ENCODE peak calls at places on chromosomes 2 and 18, in six cellular contexts. R is GM23338, U is GM12878, C is WTC11, N is HepG2, D is K562. I is an unnamed sample.

GRCh38 chr18:58605027-58606020 is 23.6 kb downstream of the ALPK2 start:
- DNase-seq in R (no peak), U (peak; percentile 45), C (no peak), N (peak; percentile 99), D (no peak), I (no peak)

GRCh38 chr18:38963943-38964660 is 1398.5 kb upstream of the CELF4 start:
- DNase-seq in R (no peak), U (no peak), C (no peak), N (no peak), D (no peak), I (no peak)

GRCh38 chr18:58222439-58223125 is 178.6 kb downstream of the NEDD4L start:
- DNase-seq in R (no peak), U (no peak), C (no peak), N (no peak), D (no peak), I (no peak)

GRCh38 chr2:9417725-9418124 is 5.6 kb downstream of the ITGB1BP1 start:
- DNase-seq in R (no peak), U (no peak), C (no peak), N (no peak), D (no peak), I (no peak)

GRCh38 chr2:41989503-41990180 is 58.2 kb upstream of the PKDCC start:
- DNase-seq in R (no peak), U (no peak), C (no peak), N (no peak), D (no peak), I (no peak)

GRCh38 chr2:227280895-227281294 is 44.2 kb upstream of the MFF start:
- DNase-seq in R (no peak), U (no peak), C (no peak), N (no peak), D (no peak), I (no peak)

GRCh38 chr2:85851253-85851955 is 37.4 kb downstream of the ST3GAL5 start:
- DNase-seq in R (no peak), U (no peak), C (no peak), N (no peak), D (no peak), I (no peak)

GRCh38 chr18:68417826-68418225 is 297.1 kb downstream of the TMX3 start:
- DNase-seq in R (no peak), U (no peak), C (no peak), N (no peak), D (no peak), I (no peak)

GRCh38 chr2:23904215-23904614 is 22.7 kb downstream of the ATAD2B start:
- DNase-seq in R (no peak), U (no peak), C (no peak), N (no peak), D (no peak), I (no peak)

GRCh38 chr2:23280401-23280800 is 104.6 kb upstream of the KLHL29 start:
- DNase-seq in R (no peak), U (no peak), C (no peak), N (no peak), D (no peak), I (no peak)

GRCh38 chr2:204027105-204027504 is 90.5 kb downstream of the ICOS start:
- DNase-seq in R (no peak), U (no peak), C (no peak), N (no peak), D (no peak), I (no peak)

GRCh38 chr2:32758232-32758631 is 130.4 kb downstream of the TTC27 start:
- DNase-seq in R (no peak), U (no peak), C (no peak), N (no peak), D (no peak), I (no peak)

GRCh38 chr2:176507736-176508135 is 238.5 kb downstream of the MTX2 start:
- DNase-seq in R (no peak), U (no peak), C (no peak), N (no peak), D (no peak), I (no peak)

GRCh38 chr18:76660571-76661192 is 161.7 kb upstream of the ZNF236 start:
- DNase-seq in R (no peak), U (no peak), C (no peak), N (no peak), D (no peak), I (no peak)

DNA sequence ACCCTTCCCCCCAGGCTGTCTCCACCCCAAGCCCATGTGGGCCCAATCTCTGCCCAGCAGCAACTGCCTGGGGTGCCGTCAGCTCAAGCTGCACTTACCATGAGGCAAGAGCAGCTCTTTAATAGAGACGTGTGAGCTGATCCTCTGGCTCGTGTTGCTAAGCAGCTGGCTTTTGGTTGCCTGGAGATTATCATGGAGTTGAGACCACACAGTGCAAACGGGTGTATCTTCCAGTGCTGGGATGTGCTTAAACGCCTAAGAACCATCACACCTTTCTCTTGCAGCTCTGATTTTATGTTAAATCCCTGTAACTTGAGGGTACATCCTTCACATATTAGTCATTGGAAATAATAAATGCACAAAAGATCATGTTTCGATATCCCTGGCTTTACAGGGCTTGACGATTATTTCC is 271.1 kb downstream of the PRKCE start:
- DNase-seq in R (no peak), U (no peak), C (no peak), N (no peak), D (no peak), I (no peak)
- TF ChIP-seq CREB1 in R (no peak), U (no peak), C (no peak), N (no peak), D (no peak), I (no peak)

GRCh38 chr2:216548901-216549321 is 50.3 kb downstream of the RPL37A start:
- DNase-seq in R (no peak), U (no peak), C (no peak), N (no peak), D (no peak), I (no peak)

GRCh38 chr2:216553093-216553478 is 54.4 kb downstream of the RPL37A start:
- DNase-seq in R (peak; percentile 33), U (no peak), C (no peak), N (peak; percentile 96), D (no peak), I (no peak)

GRCh38 chr2:216549926-216550690 is 51.5 kb downstream of the RPL37A start:
- DNase-seq in R (peak; percentile 60), U (no peak), C (peak; percentile 53), N (no peak), D (no peak), I (no peak)

GRCh38 chr2:216551669-216552068 is 53.0 kb downstream of the RPL37A start:
- DNase-seq in R (no peak), U (no peak), C (no peak), N (no peak), D (no peak), I (no peak)

GRCh38 chr2:216551234-216551633 is 52.6 kb downstream of the RPL37A start:
- DNase-seq in R (no peak), U (no peak), C (no peak), N (peak; percentile 41), D (no peak), I (no peak)
- TF ChIP-seq CREB1 in R (no peak), U (no peak), C (no peak), N (no peak), D (no peak), I (no peak)

GRCh38 chr2:170264865-170265264 is 86.9 kb downstream of the MYO3B start:
- DNase-seq in R (no peak), U (no peak), C (no peak), N (no peak), D (no peak), I (no peak)

GRCh38 chr2:170262343-170262742 is 84.4 kb downstream of the MYO3B start:
- DNase-seq in R (no peak), U (no peak), C (no peak), N (no peak), D (no peak), I (no peak)

GRCh38 chr2:170261566-170261965 is 83.6 kb downstream of the MYO3B start:
- DNase-seq in R (no peak), U (no peak), C (no peak), N (no peak), D (no peak), I (no peak)

GRCh38 chr2:170264522-170264860 is 86.5 kb downstream of the MYO3B start:
- DNase-seq in R (no peak), U (no peak), C (no peak), N (no peak), D (no peak), I (no peak)

DNA sequence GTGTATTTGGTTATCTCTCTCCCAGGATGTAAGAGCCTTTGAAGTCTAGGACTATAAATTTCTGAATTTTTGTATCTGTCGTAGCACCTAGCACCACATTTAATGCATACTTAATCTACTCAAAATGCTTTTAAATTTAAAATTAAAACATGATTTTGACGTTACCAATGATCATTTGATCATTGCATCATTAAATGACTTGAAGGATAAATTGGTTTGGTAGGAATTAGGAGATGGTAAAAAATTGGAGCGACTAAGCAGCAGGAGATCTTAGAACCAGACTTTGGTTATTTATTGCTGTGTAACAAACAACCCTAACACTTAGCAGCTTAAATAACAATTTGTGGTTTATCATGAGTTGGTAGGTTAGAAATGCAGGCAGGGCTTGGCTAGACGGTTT is 84.9 kb downstream of the MYO3B start:
- DNase-seq in R (no peak), U (no peak), C (no peak), N (no peak), D (no peak), I (no peak)
- TF ChIP-seq CREB1 in R (no peak), U (no peak), C (no peak), N (no peak), D (no peak), I (no peak)

GRCh38 chr2:40165503-40165867 is 286.4 kb downstream of the SLC8A1 start:
- DNase-seq in R (no peak), U (no peak), C (no peak), N (no peak), D (no peak), I (no peak)

GRCh38 chr2:40164736-40165502 is 287.0 kb downstream of the SLC8A1 start:
- DNase-seq in R (no peak), U (no peak), C (no peak), N (no peak), D (no peak), I (no peak)

GRCh38 chr2:40168546-40168945 is 283.3 kb downstream of the SLC8A1 start:
- DNase-seq in R (no peak), U (no peak), C (no peak), N (no peak), D (no peak), I (no peak)

GRCh38 chr2:40169430-40169829 is 282.5 kb downstream of the SLC8A1 start:
- DNase-seq in R (no peak), U (no peak), C (no peak), N (no peak), D (no peak), I (no peak)

GRCh38 chr2:40168032-40168431 is 283.9 kb downstream of the SLC8A1 start:
- DNase-seq in R (no peak), U (no peak), C (no peak), N (peak; percentile 9), D (no peak), I (no peak)
- TF ChIP-seq CREB1 in R (no peak), U (no peak), C (no peak), N (no peak), D (no peak), I (no peak)

GRCh38 chr18:49621851-49622351 is 60.0 kb downstream of the LIPG start:
- DNase-seq in R (no peak), U (no peak), C (no peak), N (no peak), D (no peak), I (no peak)
- TF ChIP-seq CREB1 in R (no peak), U (no peak), C (no peak), N (no peak), D (no peak), I (no peak)

GRCh38 chr18:61948196-61948800 is 55.5 kb upstream of the RNF152 start:
- DNase-seq in R (no peak), U (no peak), C (no peak), N (no peak), D (no peak), I (no peak)
- TF ChIP-seq CREB1 in R (no peak), U (no peak), C (no peak), N (no peak), D (no peak), I (no peak)

GRCh38 chr2:239917957-239918481 is 107.1 kb downstream of the NDUFA10 start:
- DNase-seq in R (no peak), U (no peak), C (no peak), N (no peak), D (no peak), I (no peak)
- TF ChIP-seq CREB1 in R (no peak), U (no peak), C (no peak), N (no peak), D (no peak), I (no peak)